ENCODE peak calls at places on chromosome 1, in five cellular contexts. H, E, M, S and K are unnamed samples.

GRCh38 chr1:115980998-115981993 is 5.0 kb downstream of the SLC22A15 start:
- DNase-seq in H (peak; percentile 16), E (peak; percentile 6), M (no peak), S (no peak), K (no peak)

GRCh38 chr1:30748699-30749401 is 8.7 kb downstream of the LAPTM5 start:
- DNase-seq in H (no peak), E (peak; percentile 61), M (peak; percentile 39), S (no peak), K (no peak)

GRCh38 chr1:26028490-26028980 is 7.0 kb downstream of the EXTL1 start:
- DNase-seq in H (no peak), E (no peak), M (no peak), S (no peak), K (no peak)

GRCh38 chr1:57293214-57293613 is 130.6 kb downstream of the DAB1 start:
- DNase-seq in H (no peak), E (no peak), M (no peak), S (no peak), K (no peak)

GRCh38 chr1:8127201-8127641 is 101.1 kb upstream of the ERRFI1 start:
- DNase-seq in H (no peak), E (no peak), M (no peak), S (no peak), K (no peak)

GRCh38 chr1:5917591-5918274 is 74.5 kb downstream of the NPHP4 start:
- DNase-seq in H (no peak), E (no peak), M (no peak), S (no peak), K (no peak)

GRCh38 chr1:37995773-37996379 is 6.1 kb upstream of the SF3A3 start:
- DNase-seq in H (no peak), E (no peak), M (no peak), S (peak; percentile 60), K (no peak)

GRCh38 chr1:10795305-10796021 is 983 bp downstream of the CASZ1 start:
- DNase-seq in H (no peak), E (no peak), M (no peak), S (no peak), K (no peak)

GRCh38 chr1:38235705-38236104 is 189.1 kb upstream of the POU3F1 start:
- DNase-seq in H (no peak), E (no peak), M (no peak), S (peak; percentile 47), K (no peak)

GRCh38 chr1:7808253-7808844 is 24.3 kb downstream of the PER3 start:
- DNase-seq in H (peak; percentile 4), E (peak; percentile 3), M (no peak), S (no peak), K (no peak)

GRCh38 chr1:1337793-1338147 is 6.7 kb downstream of the TAS1R3 start:
- DNase-seq in H (no peak), E (no peak), M (no peak), S (no peak), K (no peak)

GRCh38 chr1:178310685-178311105 is 186.1 kb downstream of the CLEC20A start:
- DNase-seq in H (peak; percentile 54), E (peak; percentile 68), M (no peak), S (peak; percentile 36), K (peak; percentile 51)